ENCODE peak calls at places on chromosome X, in six cellular contexts. One of them, this sample, is unnamed.
A peak's percentile ranks its signal among the peaks of the same experiment; 100 is the strongest.

GRCh38 chrX:24391843-24392242 is 31.4 kb downstream of the SUPT20HL1 start:
- DNase-seq in K562: no peak
- DNase-seq in SK-N-SH: no peak
- DNase-seq in GM12878: no peak
- DNase-seq in H1: no peak
- DNase-seq in HepG2: no peak
- DNase-seq in this sample: no peak

GRCh38 chrX:123685273-123685672 is 47.6 kb downstream of the THOC2 start:
- DNase-seq in K562: no peak
- DNase-seq in SK-N-SH: no peak
- DNase-seq in GM12878: no peak
- DNase-seq in H1: no peak
- DNase-seq in HepG2: no peak
- DNase-seq in this sample: no peak

GRCh38 chrX:45445745-45446412 is 245.2 kb upstream of the DIPK2B start:
- DNase-seq in K562: no peak
- DNase-seq in SK-N-SH: no peak
- DNase-seq in GM12878: no peak
- DNase-seq in H1: no peak
- DNase-seq in HepG2: no peak
- DNase-seq in this sample: peak; percentile 49

GRCh38 chrX:8803326-8803725 is 2.1 kb upstream of the FAM9A start:
- DNase-seq in K562: no peak
- DNase-seq in SK-N-SH: no peak
- DNase-seq in GM12878: no peak
- DNase-seq in H1: no peak
- DNase-seq in HepG2: no peak
- DNase-seq in this sample: no peak

GRCh38 chrX:107673933-107674479 is 45.7 kb downstream of the PRPS1 start:
- DNase-seq in K562: peak; percentile 57
- DNase-seq in SK-N-SH: no peak
- DNase-seq in GM12878: peak; percentile 79
- DNase-seq in H1: no peak
- DNase-seq in HepG2: no peak
- DNase-seq in this sample: no peak

GRCh38 chrX:150546711-150547153 is 21.7 kb upstream of the MTM1 start:
- DNase-seq in K562: no peak
- DNase-seq in SK-N-SH: no peak
- DNase-seq in GM12878: no peak
- DNase-seq in H1: no peak
- DNase-seq in HepG2: no peak
- DNase-seq in this sample: no peak

GRCh38 chrX:123487226-123487625 is 245.6 kb downstream of the THOC2 start:
- DNase-seq in K562: no peak
- DNase-seq in SK-N-SH: no peak
- DNase-seq in GM12878: no peak
- DNase-seq in H1: no peak
- DNase-seq in HepG2: no peak
- DNase-seq in this sample: no peak

GRCh38 chrX:63514575-63514967 is 163.4 kb upstream of the SPIN4 start:
- DNase-seq in K562: no peak
- DNase-seq in SK-N-SH: no peak
- DNase-seq in GM12878: no peak
- DNase-seq in H1: no peak
- DNase-seq in HepG2: no peak
- DNase-seq in this sample: no peak

GRCh38 chrX:14032383-14032782 is 2.7 kb upstream of the GEMIN8 start:
- DNase-seq in K562: peak; percentile 20
- DNase-seq in SK-N-SH: peak; percentile 55
- DNase-seq in GM12878: no peak
- DNase-seq in H1: no peak
- DNase-seq in HepG2: peak; percentile 13
- DNase-seq in this sample: no peak

GRCh38 chrX:136585960-136586359 is 53.9 kb downstream of the VGLL1 start:
- DNase-seq in K562: no peak
- DNase-seq in SK-N-SH: no peak
- DNase-seq in GM12878: no peak
- DNase-seq in H1: no peak
- DNase-seq in HepG2: no peak
- DNase-seq in this sample: no peak

GRCh38 chrX:136587532-136587931 is 55.5 kb downstream of the VGLL1 start:
- DNase-seq in K562: no peak
- DNase-seq in SK-N-SH: no peak
- DNase-seq in GM12878: no peak
- DNase-seq in H1: no peak
- DNase-seq in HepG2: no peak
- DNase-seq in this sample: no peak

GRCh38 chrX:136586386-136586785 is 54.4 kb downstream of the VGLL1 start:
- DNase-seq in K562: no peak
- DNase-seq in SK-N-SH: no peak
- DNase-seq in GM12878: no peak
- DNase-seq in H1: no peak
- DNase-seq in HepG2: no peak
- DNase-seq in this sample: no peak

GRCh38 chrX:136582624-136583023 is 50.6 kb downstream of the VGLL1 start:
- DNase-seq in K562: no peak
- DNase-seq in SK-N-SH: no peak
- DNase-seq in GM12878: no peak
- DNase-seq in H1: no peak
- DNase-seq in HepG2: no peak
- DNase-seq in this sample: no peak

DNA sequence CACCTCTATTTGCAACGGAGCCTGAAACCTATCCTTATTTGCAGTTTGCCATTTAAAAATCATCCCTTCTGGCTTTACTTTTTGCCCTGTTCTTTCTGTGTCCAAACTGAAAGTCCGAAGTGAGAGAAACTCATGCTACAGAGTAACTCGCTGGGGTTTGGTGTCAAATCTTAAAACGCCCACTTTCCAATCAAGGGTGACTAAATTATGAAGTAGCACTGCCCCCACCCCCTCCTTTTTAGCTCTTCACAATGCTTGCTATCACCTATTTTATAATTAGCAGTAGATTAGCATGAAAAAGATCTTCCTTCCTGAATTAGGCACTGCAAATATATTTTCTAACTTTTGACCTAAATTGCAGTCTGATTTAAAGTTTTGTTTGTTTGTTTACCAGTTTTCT is 52.5 kb downstream of the VGLL1 start:
- DNase-seq in K562: no peak
- DNase-seq in SK-N-SH: no peak
- DNase-seq in GM12878: no peak
- DNase-seq in H1: no peak
- DNase-seq in HepG2: no peak
- DNase-seq in this sample: no peak
- TF ChIP-seq JUND in K562: no peak
- TF ChIP-seq JUND in SK-N-SH: no peak
- TF ChIP-seq JUND in GM12878: no peak
- TF ChIP-seq JUND in H1: no peak
- TF ChIP-seq JUND in HepG2: no peak
- TF ChIP-seq JUND in this sample: no peak

GRCh38 chrX:36957425-36958328 is 50.5 kb upstream of the FAM47C start:
- DNase-seq in K562: no peak
- DNase-seq in SK-N-SH: peak; percentile 36
- DNase-seq in GM12878: no peak
- DNase-seq in H1: peak; percentile 62
- DNase-seq in HepG2: no peak
- DNase-seq in this sample: no peak
- H3K9ac ChIP-seq in K562: no peak overlapping the region
- H3K9ac ChIP-seq in SK-N-SH: no peak overlapping the region
- H3K9ac ChIP-seq in GM12878: no peak overlapping the region
- H3K9ac ChIP-seq in H1: peak overlapping the region; percentile 32
- H3K9ac ChIP-seq in HepG2: no peak overlapping the region
- H3K9ac ChIP-seq in this sample: no peak overlapping the region

GRCh38 chrX:56569378-56570061 is 6.1 kb downstream of the UBQLN2 start:
- DNase-seq in K562: no peak
- DNase-seq in SK-N-SH: no peak
- DNase-seq in GM12878: no peak
- DNase-seq in H1: no peak
- DNase-seq in HepG2: no peak
- DNase-seq in this sample: no peak

GRCh38 chrX:56563231-56564116 is at the start of gene UBQLN2:
- DNase-seq in K562: peak; percentile 66
- DNase-seq in SK-N-SH: peak; percentile 77
- DNase-seq in GM12878: no peak
- DNase-seq in H1: peak; percentile 64
- DNase-seq in HepG2: peak; percentile 30
- DNase-seq in this sample: peak; percentile 31

GRCh38 chrX:56564921-56565861 is 1.8 kb downstream of the UBQLN2 start:
- DNase-seq in K562: no peak
- DNase-seq in SK-N-SH: peak; percentile 24
- DNase-seq in GM12878: no peak
- DNase-seq in H1: no peak
- DNase-seq in HepG2: peak; percentile 0
- DNase-seq in this sample: no peak

DNA sequence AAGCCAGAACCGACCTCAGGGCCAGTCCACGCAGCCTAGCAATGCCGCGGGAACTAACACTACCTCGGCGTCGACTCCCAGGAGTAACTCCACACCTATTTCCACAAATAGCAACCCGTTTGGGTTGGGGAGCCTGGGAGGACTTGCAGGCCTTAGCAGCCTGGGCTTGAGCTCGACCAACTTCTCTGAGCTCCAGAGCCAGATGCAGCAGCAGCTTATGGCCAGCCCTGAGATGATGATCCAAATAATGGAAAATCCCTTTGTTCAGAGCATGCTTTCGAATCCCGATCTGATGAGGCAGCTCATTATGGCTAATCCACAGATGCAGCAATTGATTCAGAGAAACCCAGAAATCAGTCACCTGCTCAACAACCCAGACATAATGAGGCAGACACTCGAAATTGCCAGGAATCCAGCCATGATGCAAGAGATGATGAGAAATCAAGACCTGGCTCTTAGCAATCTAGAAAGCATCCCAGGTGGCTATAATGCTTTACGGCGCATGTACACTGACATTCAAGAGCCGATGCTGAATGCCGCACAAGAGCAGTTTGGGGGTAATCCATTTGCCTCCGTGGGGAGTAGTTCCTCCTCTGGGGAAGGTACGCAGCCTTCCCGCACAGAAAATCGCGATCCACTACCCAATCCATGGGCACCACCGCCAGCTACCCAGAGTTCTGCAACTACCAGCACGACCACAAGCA is 907 bp downstream of the UBQLN2 start:
- DNase-seq in K562: no peak
- DNase-seq in SK-N-SH: peak; percentile 27
- DNase-seq in GM12878: no peak
- DNase-seq in H1: peak; percentile 37
- DNase-seq in HepG2: peak; percentile 2
- DNase-seq in this sample: no peak
- TF ChIP-seq JUND in K562: no peak
- TF ChIP-seq JUND in SK-N-SH: no peak
- TF ChIP-seq JUND in GM12878: no peak
- TF ChIP-seq JUND in H1: no peak
- TF ChIP-seq JUND in HepG2: no peak
- TF ChIP-seq JUND in this sample: no peak

DNA sequence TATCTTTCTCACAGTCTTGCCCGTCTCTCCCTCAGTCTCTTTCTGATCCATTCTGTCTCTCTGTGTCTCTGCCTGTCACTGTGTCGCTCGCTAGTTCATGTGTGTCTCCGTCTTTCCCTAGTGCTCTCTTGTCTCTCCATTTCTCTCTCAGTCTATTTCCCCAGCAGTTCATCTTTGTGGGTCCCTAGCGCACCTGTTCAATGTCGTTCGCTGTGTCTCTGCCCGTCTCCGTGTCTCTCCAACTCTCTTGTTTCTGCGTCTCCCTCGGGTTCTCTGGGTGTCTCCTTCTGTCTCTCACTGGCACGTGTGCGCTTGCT is 1.5 kb downstream of the GPR101 start:
- DNase-seq in K562: no peak
- DNase-seq in SK-N-SH: no peak
- DNase-seq in GM12878: no peak
- DNase-seq in H1: no peak
- DNase-seq in HepG2: no peak
- DNase-seq in this sample: no peak
- H3K9ac ChIP-seq in K562: no peak overlapping the region
- H3K9ac ChIP-seq in SK-N-SH: no peak overlapping the region
- H3K9ac ChIP-seq in GM12878: no peak overlapping the region
- H3K9ac ChIP-seq in H1: no peak overlapping the region
- H3K9ac ChIP-seq in HepG2: no peak overlapping the region
- H3K9ac ChIP-seq in this sample: no peak overlapping the region

DNA sequence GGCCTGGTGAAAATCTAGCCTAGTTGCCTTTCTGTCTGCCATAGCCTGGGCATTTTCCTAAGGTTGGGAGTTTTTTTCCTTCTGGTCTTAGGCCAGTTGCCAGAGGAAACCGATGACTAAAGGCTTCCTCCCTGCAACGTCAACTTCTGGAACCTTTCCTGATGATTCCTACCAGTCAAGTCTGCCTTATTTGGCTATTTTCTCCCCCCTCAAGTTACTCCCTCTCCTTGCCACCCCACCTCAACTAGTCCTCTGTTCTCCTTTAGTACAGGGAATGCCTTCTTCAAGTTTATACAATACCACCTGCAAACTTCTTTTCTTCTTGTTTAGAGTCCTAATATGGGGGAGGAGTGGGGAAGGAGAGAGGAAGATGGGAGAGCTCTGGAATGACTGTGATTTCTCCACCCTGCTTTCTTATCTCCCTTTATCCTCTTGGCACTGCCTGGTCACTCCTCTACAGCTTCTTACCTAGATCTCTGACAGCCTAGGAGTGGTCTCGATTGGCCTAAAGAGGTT is 10.6 kb downstream of the MSN start:
- DNase-seq in K562: no peak
- DNase-seq in SK-N-SH: no peak
- DNase-seq in GM12878: no peak
- DNase-seq in H1: no peak
- DNase-seq in HepG2: no peak
- DNase-seq in this sample: peak; percentile 26
- TF ChIP-seq JUND in K562: no peak
- TF ChIP-seq JUND in SK-N-SH: peak; percentile 29
- TF ChIP-seq JUND in GM12878: no peak
- TF ChIP-seq JUND in H1: no peak
- TF ChIP-seq JUND in HepG2: no peak
- TF ChIP-seq JUND in this sample: no peak

GRCh38 chrX:39688219-39688575 is 409.6 kb downstream of the BCOR start:
- DNase-seq in K562: no peak
- DNase-seq in SK-N-SH: no peak
- DNase-seq in GM12878: no peak
- DNase-seq in H1: no peak
- DNase-seq in HepG2: no peak
- DNase-seq in this sample: no peak
- H3K9ac ChIP-seq in K562: peak overlapping the region; percentile 51
- H3K9ac ChIP-seq in SK-N-SH: no peak overlapping the region
- H3K9ac ChIP-seq in GM12878: no peak overlapping the region
- H3K9ac ChIP-seq in H1: no peak overlapping the region
- H3K9ac ChIP-seq in HepG2: no peak overlapping the region
- H3K9ac ChIP-seq in this sample: peak overlapping the region; percentile 23

DNA sequence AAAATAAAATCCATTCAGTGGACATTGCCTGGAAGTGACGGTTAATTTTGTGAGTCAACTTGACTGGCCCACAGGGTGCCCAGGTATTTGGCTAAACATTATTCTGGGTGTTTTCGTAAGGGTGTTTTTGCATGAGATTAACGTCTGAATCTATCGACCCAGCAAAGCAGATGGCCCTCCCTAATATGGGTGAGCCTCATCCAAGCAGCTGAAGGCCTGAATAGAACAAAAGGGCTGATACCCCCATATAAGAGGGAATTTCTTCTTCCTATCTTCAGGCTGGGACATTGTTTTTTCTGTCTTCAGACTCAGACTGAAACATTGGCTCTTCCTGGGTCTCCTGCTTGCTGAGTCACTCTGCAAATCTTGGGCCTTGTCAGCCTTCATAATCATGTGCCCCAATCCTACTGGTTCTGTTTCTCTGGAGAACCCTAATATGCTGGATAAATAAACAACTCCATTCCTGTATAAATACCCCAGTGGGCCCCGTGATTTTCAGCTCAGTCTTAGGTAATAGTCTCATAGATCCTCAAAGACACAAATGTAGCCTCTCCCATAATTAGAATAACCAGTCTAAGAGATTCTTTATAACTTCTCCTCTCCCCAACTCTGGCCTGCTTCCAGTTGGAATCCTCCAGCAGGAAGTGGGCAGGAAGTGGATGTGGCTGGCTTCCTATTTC is 33.1 kb upstream of the DDX3X start:
- DNase-seq in K562: no peak
- DNase-seq in SK-N-SH: no peak
- DNase-seq in GM12878: no peak
- DNase-seq in H1: no peak
- DNase-seq in HepG2: no peak
- DNase-seq in this sample: no peak
- TF ChIP-seq JUND in K562: no peak
- TF ChIP-seq JUND in SK-N-SH: no peak
- TF ChIP-seq JUND in GM12878: no peak
- TF ChIP-seq JUND in H1: no peak
- TF ChIP-seq JUND in HepG2: no peak
- TF ChIP-seq JUND in this sample: no peak